ENCODE peak calls at places on chromosomes 4 and X, in four cellular contexts. E, K, H and F are unnamed samples.

GRCh38 chr4:48645225-48645794 is 134.8 kb downstream of the FRYL start:
- DNase-seq in E (no peak), K (no peak), H (no peak), F (no peak)

GRCh38 chr4:37837446-37837845 is 11.0 kb downstream of the PGM2 start:
- DNase-seq in E (peak), K (peak), H (no peak), F (no peak)

GRCh38 chr4:1398686-1399507 is 7.3 kb downstream of the NKX1-1 start:
- DNase-seq in E (no peak), K (no peak), H (peak), F (no peak)

GRCh38 chr4:62260256-62260655 is 1060.1 kb downstream of the ADGRL3 start:
- DNase-seq in E (no peak), K (peak), H (no peak), F (no peak)

GRCh38 chr4:146401274-146401673 is 120.5 kb downstream of the SLC10A7 start:
- DNase-seq in E (no peak), K (no peak), H (no peak), F (no peak)

GRCh38 chr4:113760852-113761681 is 471 bp downstream of the CAMK2D start:
- DNase-seq in E (peak), K (peak), H (peak), F (peak)

GRCh38 chrX:113353134-113353533 is 512.5 kb upstream of the AMOT start:
- DNase-seq in E (no peak), K (no peak), H (no peak), F (no peak)

GRCh38 chr4:132230025-132230424 is 919.1 kb upstream of the PCDH10 start:
- DNase-seq in E (no peak), K (no peak), H (no peak), F (no peak)

GRCh38 chrX:22424141-22424915 is 151.6 kb downstream of the CBLL2 start:
- DNase-seq in E (peak), K (peak), H (no peak), F (no peak)

GRCh38 chrX:43808231-43808630 is 74.0 kb downstream of the MAOB start:
- DNase-seq in E (no peak), K (no peak), H (no peak), F (no peak)

GRCh38 chr4:76125816-76126215 is 22.4 kb downstream of the NUP54 start:
- DNase-seq in E (no peak), K (no peak), H (no peak), F (no peak)

GRCh38 chr4:168848112-168848511 is 161.9 kb downstream of the CBR4 start:
- DNase-seq in E (peak), K (peak), H (no peak), F (no peak)

GRCh38 chr4:73257242-73257994 is 1.2 kb downstream of the ANKRD17 start:
- DNase-seq in E (peak), K (peak), H (no peak), F (peak)

GRCh38 chr4:133233922-133234321 is 84.8 kb downstream of the PCDH10 start:
- DNase-seq in E (no peak), K (no peak), H (no peak), F (no peak)

GRCh38 chr4:22454955-22455354 is 60.9 kb downstream of the ADGRA3 start:
- DNase-seq in E (no peak), K (no peak), H (no peak), F (no peak)

GRCh38 chr4:99202536-99202935 is 16.5 kb downstream of the ADH6 start:
- DNase-seq in E (no peak), K (peak), H (no peak), F (no peak)

GRCh38 chrX:138791551-138791950 is 80.0 kb upstream of the FGF13 start:
- DNase-seq in E (no peak), K (peak), H (no peak), F (no peak)

GRCh38 chr4:94523617-94524016 is 71.9 kb downstream of the PDLIM5 start:
- DNase-seq in E (peak), K (peak), H (no peak), F (no peak)

GRCh38 chr4:116122131-116122530 is 963.2 kb downstream of the TRAM1L1 start:
- DNase-seq in E (peak), K (peak), H (no peak), F (no peak)

GRCh38 chr4:94453534-94453963 is 1.8 kb downstream of the PDLIM5 start:
- DNase-seq in E (no peak), K (peak), H (no peak), F (no peak)

GRCh38 chrX:141341341-141341740 is 99.0 kb upstream of the SPANXC start:
- DNase-seq in E (peak), K (peak), H (no peak), F (no peak)

GRCh38 chr4:89563431-89563830 is 255.8 kb upstream of the GPRIN3 start:
- DNase-seq in E (peak), K (no peak), H (no peak), F (no peak)

GRCh38 chrX:77114501-77114900 is 332.7 kb upstream of the FGF16 start:
- DNase-seq in E (no peak), K (no peak), H (no peak), F (no peak)

GRCh38 chr4:186812592-186812991 is 88.9 kb upstream of the FAT1 start:
- DNase-seq in E (no peak), K (no peak), H (no peak), F (no peak)

GRCh38 chr4:152259866-152260265 is 276.0 kb downstream of the FBXW7 start:
- DNase-seq in E (peak), K (peak), H (no peak), F (no peak)

GRCh38 chr4:7067147-7067522 is 729 bp downstream of the GRPEL1 start:
- DNase-seq in E (no peak), K (peak), H (no peak), F (peak)

GRCh38 chr4:75213480-75213879 is 280.6 kb downstream of the PARM1 start:
- DNase-seq in E (no peak), K (no peak), H (no peak), F (no peak)

GRCh38 chrX:126820700-126821420 is 1.3 kb downstream of the PRR32 start:
- DNase-seq in E (no peak), K (no peak), H (no peak), F (no peak)

GRCh38 chr4:114600066-114600552 is 1.5 kb downstream of the UGT8 start:
- DNase-seq in E (no peak), K (no peak), H (no peak), F (no peak)

GRCh38 chr4:8277356-8278008 is 7.9 kb downstream of the HTRA3 start:
- DNase-seq in E (no peak), K (no peak), H (no peak), F (no peak)

GRCh38 chr4:7398104-7398423 is 36.7 kb downstream of the PSAPL1 start:
- DNase-seq in E (peak), K (peak), H (peak), F (no peak)

GRCh38 chr4:125891597-125892258 is 577.0 kb downstream of the FAT4 start:
- DNase-seq in E (no peak), K (no peak), H (no peak), F (no peak)

GRCh38 chr4:26454961-26455360 is 35.3 kb downstream of the CCKAR start:
- DNase-seq in E (no peak), K (no peak), H (no peak), F (no peak)

DNA sequence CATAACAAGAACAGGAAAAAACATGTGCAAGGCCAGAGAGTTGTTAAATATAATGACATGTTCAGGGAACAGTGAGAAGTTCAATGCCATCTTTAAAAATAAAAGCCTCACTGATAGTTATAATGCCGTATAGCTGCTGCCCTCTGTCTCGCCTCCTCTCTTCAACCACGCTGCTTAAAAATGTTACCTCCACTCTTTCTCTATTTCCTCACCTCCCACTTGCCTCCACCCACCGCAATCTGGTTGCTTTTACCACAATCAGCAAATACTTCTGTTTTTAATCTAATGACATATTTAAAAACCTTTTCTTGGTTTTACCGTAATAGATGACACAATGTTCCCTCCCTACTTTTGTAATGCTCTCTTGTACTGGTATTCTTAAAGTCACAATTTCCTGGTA is 66.0 kb downstream of the GABRA2 start:
- DNase-seq in E (no peak), K (no peak), H (no peak), F (no peak)
- TF ChIP-seq CTCF in E (no peak), K (no peak), H (no peak), F (no peak)

GRCh38 chr4:77174426-77174825 is 17.4 kb downstream of the CCNG2 start:
- DNase-seq in E (no peak), K (no peak), H (no peak), F (no peak)
- TF ChIP-seq CTCF in E (no peak), K (peak), H (peak), F (no peak)

GRCh38 chrX:1481636-1482529 is 29.2 kb upstream of the ASMTL start:
- DNase-seq in E (peak), K (peak), H (peak), F (peak)
- TF ChIP-seq CTCF in E (no peak), K (no peak), H (no peak), F (no peak)

DNA sequence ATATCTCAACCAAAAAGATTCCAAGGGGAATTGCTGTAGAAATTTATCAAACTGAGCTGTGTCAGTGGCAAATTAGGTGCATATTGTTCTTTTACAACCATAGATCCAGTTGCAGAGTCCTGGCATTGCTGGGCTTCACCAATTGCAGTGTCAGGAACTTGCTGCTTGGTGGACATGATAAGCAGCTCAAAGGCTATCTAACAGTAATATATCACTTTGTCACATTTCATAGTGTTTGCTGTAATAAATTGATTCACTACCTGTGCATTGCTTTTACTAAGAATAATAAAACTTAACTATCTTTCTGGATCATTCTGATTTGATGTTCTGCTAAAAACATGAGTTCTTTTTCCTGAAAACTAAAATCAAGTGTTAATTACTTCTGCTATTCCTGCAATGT is 30.9 kb upstream of the ACE2 start:
- DNase-seq in E (no peak), K (no peak), H (no peak), F (no peak)
- TF ChIP-seq CTCF in E (no peak), K (no peak), H (no peak), F (no peak)

GRCh38 chr4:159297088-159297487 is 194.2 kb downstream of the RAPGEF2 start:
- DNase-seq in E (no peak), K (no peak), H (no peak), F (no peak)
- TF ChIP-seq CTCF in E (no peak), K (no peak), H (no peak), F (no peak)

DNA sequence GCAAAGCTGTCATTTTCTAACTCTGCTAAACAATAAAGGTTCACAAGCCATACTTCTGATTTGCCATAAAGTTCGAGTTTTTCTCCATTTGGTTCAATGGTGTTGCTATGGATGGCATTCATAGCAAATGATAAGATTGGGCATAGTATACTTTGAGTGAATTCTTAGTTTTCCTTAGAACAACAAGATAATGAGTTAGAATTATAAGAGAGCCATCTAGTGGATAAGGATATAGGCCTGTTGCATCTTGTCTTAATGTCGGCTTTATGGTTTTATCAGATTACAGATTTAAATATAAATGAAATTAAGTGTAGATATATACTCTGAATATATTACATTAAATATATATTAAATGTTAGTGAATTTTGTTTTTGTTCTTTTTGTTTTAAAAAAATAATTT is 644.6 kb downstream of the IL1RAPL1 start:
- DNase-seq in E (no peak), K (peak), H (no peak), F (no peak)
- TF ChIP-seq CTCF in E (peak), K (peak), H (peak), F (peak)

GRCh38 chr4:21450331-21450730 is 498.2 kb downstream of the KCNIP4 start:
- DNase-seq in E (no peak), K (no peak), H (no peak), F (no peak)

GRCh38 chr4:21451032-21451431 is 497.5 kb downstream of the KCNIP4 start:
- DNase-seq in E (peak), K (peak), H (no peak), F (no peak)

GRCh38 chr4:21452931-21453330 is 495.6 kb downstream of the KCNIP4 start:
- DNase-seq in E (peak), K (no peak), H (no peak), F (no peak)

GRCh38 chr4:21447320-21448055 is 501.1 kb downstream of the KCNIP4 start:
- DNase-seq in E (peak), K (peak), H (no peak), F (no peak)
- TF ChIP-seq CTCF in E (peak), K (peak), H (peak), F (no peak)

GRCh38 chr4:111045992-111046391 is 423.1 kb upstream of the PITX2 start:
- DNase-seq in E (no peak), K (no peak), H (no peak), F (no peak)
- TF ChIP-seq CTCF in E (no peak), K (no peak), H (peak), F (no peak)

GRCh38 chr4:130309221-130309620 is 1213.3 kb downstream of the C4orf33 start:
- DNase-seq in E (no peak), K (no peak), H (no peak), F (no peak)

GRCh38 chr4:130306566-130306965 is 1210.6 kb downstream of the C4orf33 start:
- DNase-seq in E (no peak), K (no peak), H (no peak), F (no peak)
- TF ChIP-seq CTCF in E (no peak), K (peak), H (peak), F (no peak)

DNA sequence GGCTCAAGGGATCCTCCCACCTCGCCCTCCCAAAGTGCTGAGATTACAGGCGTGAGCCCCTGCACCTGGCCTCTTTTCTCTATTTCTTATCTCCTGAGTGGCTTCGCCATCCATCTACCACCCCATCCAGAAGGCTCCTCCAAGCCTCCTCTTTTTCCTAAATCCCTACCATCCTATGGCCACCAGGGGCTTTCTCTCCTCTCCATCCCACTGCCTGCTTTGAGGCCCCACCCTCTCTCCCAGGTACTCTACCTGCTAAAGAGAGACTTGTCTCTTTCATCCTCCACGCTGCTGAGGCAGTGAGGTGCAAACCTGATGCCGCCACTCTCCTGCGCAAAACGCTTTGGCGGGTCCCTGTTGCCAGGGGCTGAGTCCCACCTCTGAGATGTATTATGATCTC is 7.0 kb downstream of the RS1 start:
- DNase-seq in E (no peak), K (no peak), H (no peak), F (no peak)
- TF ChIP-seq CTCF in E (no peak), K (no peak), H (no peak), F (no peak)